ENCODE peak calls at places on chromosomes 7 and 10, in six cellular contexts. H is mammary epithelial cell, D is pancreas, O is choroid plexus epithelial cell, I is fibroblast of mammary gland, T is mucosa of gallbladder. E is an unnamed sample.

GRCh38 chr10:54866666-54867065 is 65.6 kb upstream of the PCDH15 start:
- DNase-seq in I (no peak), D (no peak), O (no peak), T (no peak), H (no peak), E (no peak)

GRCh38 chr10:63637833-63638443 is 116.7 kb downstream of the REEP3 start:
- DNase-seq in D (peak), H (no peak), I (no peak), O (no peak), T (no peak), E (peak)

GRCh38 chr10:70508912-70509366 is 30.4 kb downstream of the PALD1 start:
- DNase-seq in T (peak), O (no peak), D (no peak), H (no peak), I (no peak), E (no peak)

GRCh38 chr10:62352356-62352963 is 21.7 kb upstream of the ZNF365 start:
- DNase-seq in I (peak), H (peak), D (no peak), O (no peak), T (no peak), E (no peak)

GRCh38 chr7:157711353-157711888 is 374.6 kb downstream of the DNAJB6 start:
- DNase-seq in H (no peak), O (no peak), I (no peak), T (no peak), D (no peak), E (no peak)

GRCh38 chr7:133015879-133016278 is 66.0 kb downstream of the CHCHD3 start:
- DNase-seq in O (no peak), T (no peak), D (no peak), H (no peak), I (no peak), E (no peak)

GRCh38 chr10:83372646-83373045 is 766.7 kb upstream of the GHITM start:
- DNase-seq in O (peak), H (no peak), T (no peak), D (no peak), I (no peak), E (no peak)

GRCh38 chr7:131948434-131949053 is 392.1 kb upstream of the PODXL start:
- DNase-seq in O (no peak), I (peak), D (no peak), H (no peak), T (peak), E (peak)

GRCh38 chr7:45573636-45574470 is at the start of gene ADCY1:
- DNase-seq in I (no peak), H (no peak), T (no peak), D (no peak), O (no peak), E (no peak)

GRCh38 chr7:9945882-9946281 is 1027.8 kb upstream of the PHF14 start:
- DNase-seq in D (no peak), H (no peak), O (no peak), T (no peak), I (no peak), E (no peak)

GRCh38 chr7:137943132-137943551 is 58.7 kb downstream of the CREB3L2 start:
- DNase-seq in T (no peak), I (peak), D (no peak), O (peak), H (no peak), E (no peak)

GRCh38 chr7:142487124-142487523 is 229.3 kb upstream of the PRSS58 start:
- DNase-seq in H (no peak), O (no peak), T (no peak), I (no peak), D (no peak), E (no peak)

GRCh38 chr10:11104772-11105675 is 87.4 kb downstream of the CELF2 start:
- DNase-seq in O (no peak), T (no peak), D (no peak), H (no peak), I (no peak), E (no peak)

GRCh38 chr7:14899065-14899464 is 3.5 kb downstream of the DGKB start:
- DNase-seq in D (no peak), I (peak), O (peak), H (no peak), T (no peak), E (no peak)

GRCh38 chr10:70053212-70053895 is 708 bp downstream of the MACROH2A2 start:
- DNase-seq in D (peak), H (peak), O (peak), I (no peak), T (no peak), E (peak)

GRCh38 chr7:50978633-50979215 is 196.0 kb upstream of the GRB10 start:
- DNase-seq in T (no peak), D (no peak), I (peak), O (peak), H (no peak), E (no peak)

GRCh38 chr10:25536027-25536426 is 361.2 kb downstream of the GPR158 start:
- DNase-seq in O (no peak), T (no peak), H (no peak), I (no peak), D (no peak), E (no peak)

GRCh38 chr7:29113384-29114102 is 32.8 kb downstream of the CPVL start:
- DNase-seq in T (no peak), D (no peak), I (peak), O (peak), H (peak), E (peak)

GRCh38 chr10:115861455-115861854 is 411.6 kb downstream of the GFRA1 start:
- DNase-seq in D (no peak), I (peak), H (no peak), T (no peak), O (peak), E (no peak)

GRCh38 chr7:30977896-30978564 is 14.3 kb downstream of the GHRHR start:
- DNase-seq in I (peak), T (peak), D (peak), H (peak), O (peak), E (peak)

GRCh38 chr10:35442006-35442405 is 105.7 kb downstream of the CCNY start:
- DNase-seq in I (peak), H (no peak), D (no peak), T (no peak), O (no peak), E (no peak)

GRCh38 chr7:28155964-28156363 is 24.6 kb downstream of the JAZF1 start:
- DNase-seq in T (peak), I (peak), D (no peak), O (peak), H (peak), E (no peak)

GRCh38 chr10:33600381-33600780 is 265.9 kb upstream of the NRP1 start:
- DNase-seq in D (no peak), I (peak), O (peak), H (peak), T (no peak), E (no peak)

GRCh38 chr7:47827886-47828285 is 120.4 kb downstream of the PKD1L1 start:
- DNase-seq in O (no peak), T (no peak), D (no peak), H (no peak), I (no peak), E (no peak)

GRCh38 chr10:79488870-79489269 is 23.5 kb upstream of the EIF5AL1 start:
- DNase-seq in O (no peak), H (no peak), T (no peak), I (no peak), D (no peak), E (no peak)

GRCh38 chr10:60480865-60481563 is 91.3 kb upstream of the ANK3 start:
- DNase-seq in I (peak), H (peak), O (peak), D (peak), T (peak), E (no peak)

GRCh38 chr7:116574025-116574822 is 49.4 kb downstream of the CAV1 start:
- DNase-seq in H (no peak), D (no peak), I (no peak), T (peak), O (peak), E (no peak)

GRCh38 chr10:59434463-59435326 is 72.3 kb upstream of the FAM13C start:
- DNase-seq in T (no peak), O (peak), I (peak), H (peak), D (no peak), E (no peak)

GRCh38 chr7:11896663-11897062 is 64.7 kb upstream of the THSD7A start:
- DNase-seq in T (no peak), O (no peak), I (no peak), D (no peak), H (no peak), E (no peak)

GRCh38 chr10:13681528-13681927 is 94.8 kb downstream of the PRPF18 start:
- DNase-seq in O (no peak), T (no peak), H (no peak), D (no peak), I (no peak), E (no peak)

GRCh38 chr10:130652964-130653578 is 516.9 kb downstream of the GLRX3 start:
- DNase-seq in H (no peak), T (no peak), I (no peak), O (no peak), D (no peak), E (no peak)

GRCh38 chr10:69316313-69317059 is 38.2 kb downstream of the HK1 start:
- DNase-seq in D (no peak), T (no peak), I (peak), H (no peak), O (peak), E (no peak)

GRCh38 chr7:81004098-81004497 is 85.2 kb upstream of the SEMA3C start:
- DNase-seq in O (peak), H (peak), I (peak), D (no peak), T (no peak), E (no peak)

GRCh38 chr10:118729641-118730258 is 25.0 kb downstream of the CACUL1 start:
- DNase-seq in T (no peak), H (no peak), O (peak), I (no peak), D (no peak), E (no peak)

GRCh38 chr10:45379303-45379726 is 5.3 kb downstream of the ALOX5 start:
- DNase-seq in T (no peak), D (no peak), H (no peak), I (no peak), O (no peak), E (peak)

GRCh38 chr10:47255033-47255813 is 44.8 kb upstream of the GDF10 start:
- DNase-seq in H (no peak), D (no peak), O (no peak), T (no peak), I (no peak), E (no peak)

GRCh38 chr10:114402871-114403544 is 1.3 kb downstream of the AFAP1L2 start:
- DNase-seq in D (no peak), T (no peak), O (no peak), I (no peak), H (peak), E (no peak)